ENCODE peak calls at places on chromosomes 1 and 21, in four cellular contexts. Y is SHP77, J is cardiac fibroblast, I is MV-4-11. M is an unnamed sample.

GRCh38 chr1:18263547-18264130 is 156.0 kb downstream of the IGSF21 start:
- DNase-seq in Y (no peak), J (no peak), I (no peak), M (no peak)

GRCh38 chr1:84888753-84889152 is 4.3 kb downstream of the LPAR3 start:
- DNase-seq in Y (no peak), J (no peak), I (no peak), M (no peak)

GRCh38 chr1:145961109-145961424 is 3.2 kb upstream of the LIX1L start:
- DNase-seq in Y (no peak), J (no peak), I (no peak), M (no peak)

GRCh38 chr1:172145231-172145651 is 275.2 kb upstream of the C1orf105 start:
- DNase-seq in Y (no peak), J (peak), I (peak), M (no peak)

GRCh38 chr1:99594205-99594604 is 51.7 kb upstream of the PALMD start:
- DNase-seq in Y (no peak), J (peak), I (no peak), M (no peak)

GRCh38 chr1:191963781-191964455 is 194.3 kb upstream of the RGS18 start:
- DNase-seq in Y (no peak), J (no peak), I (no peak), M (no peak)

GRCh38 chr21:45379171-45379900 is 25.6 kb upstream of the COL18A1 start:
- DNase-seq in Y (no peak), J (no peak), I (no peak), M (no peak)

GRCh38 chr1:20723537-20724363 is 5.9 kb upstream of the KIF17 start:
- DNase-seq in Y (no peak), J (no peak), I (no peak), M (no peak)

GRCh38 chr21:37642493-37642892 is 273.8 kb downstream of the KCNJ6 start:
- DNase-seq in Y (peak), J (no peak), I (no peak), M (no peak)

GRCh38 chr1:15678578-15678977 is 5.5 kb upstream of the PLEKHM2 start:
- DNase-seq in Y (no peak), J (peak), I (peak), M (peak)

GRCh38 chr1:197917813-197918646 is 858 bp downstream of the LHX9 start:
- DNase-seq in Y (no peak), J (no peak), I (no peak), M (no peak)

GRCh38 chr1:101239095-101240040 is 2.5 kb downstream of the S1PR1 start:
- DNase-seq in Y (no peak), J (no peak), I (no peak), M (no peak)

GRCh38 chr1:206503591-206504362 is 3.6 kb upstream of the RASSF5 start:
- DNase-seq in Y (no peak), J (peak), I (peak), M (peak)

GRCh38 chr1:152034654-152035405 is 2.0 kb downstream of the S100A11 start:
- DNase-seq in Y (peak), J (peak), I (peak), M (peak)

GRCh38 chr1:179938752-179939151 is 15.9 kb upstream of the CEP350 start:
- DNase-seq in Y (no peak), J (peak), I (peak), M (no peak)

GRCh38 chr1:23745515-23745914 is 2.2 kb downstream of the ELOA start:
- DNase-seq in Y (no peak), J (peak), I (peak), M (peak)

GRCh38 chr1:204742676-204743075 is 57.1 kb upstream of the LRRN2 start:
- DNase-seq in Y (no peak), J (no peak), I (no peak), M (no peak)

GRCh38 chr1:9073148-9073547 is 3.7 kb upstream of the SLC2A5 start:
- DNase-seq in Y (no peak), J (no peak), I (peak), M (no peak)

M was measured in hepatic stellate cell.